ENCODE peak calls at places on chromosomes 6 and 20, in five cellular contexts. O is pancreas; Q is A549; N is K562; B is activated naive CD4-positive, alpha-beta T cell treated with anti-CD3 and anti-CD28 coated beads, Interleukin-2, amount 50 U/mL, for 72 hours. J is an unnamed sample.

GRCh38 chr6:7145269-7146078 is 37.7 kb downstream of the RREB1 start:
- ATAC-seq in B (no peak), N (no peak), O (peak; percentile 29), Q (no peak), J (no peak)

GRCh38 chr6:55069132-55069781 is 105.1 kb upstream of the HCRTR2 start:
- ATAC-seq in Q (no peak), N (no peak), O (peak; percentile 38), B (no peak), J (no peak)

GRCh38 chr20:58980711-58981563 is at the start of gene NELFCD:
- ATAC-seq in O (peak; percentile 95), Q (peak; percentile 95), N (peak; percentile 84), B (peak; percentile 92), J (peak; percentile 94)

GRCh38 chr6:138432063-138432356 is 28.0 kb downstream of the HEBP2 start:
- ATAC-seq in Q (no peak), O (no peak), B (no peak), N (no peak), J (no peak)

GRCh38 chr20:46683620-46683938 is 5.7 kb downstream of the TP53RK start:
- ATAC-seq in B (no peak), N (peak; percentile 2), Q (no peak), O (no peak), J (no peak)

GRCh38 chr6:125102901-125103300 is 50.7 kb upstream of the TPD52L1 start:
- ATAC-seq in Q (peak; percentile 77), N (no peak), B (no peak), O (no peak), J (peak; percentile 77)

GRCh38 chr6:87742106-87742505 is 40.1 kb upstream of the AKIRIN2 start:
- ATAC-seq in O (no peak), B (peak; percentile 78), N (peak; percentile 68), Q (no peak), J (no peak)

GRCh38 chr6:109760208-109760607 is 69.1 kb downstream of the FIG4 start:
- ATAC-seq in N (no peak), O (no peak), B (peak; percentile 47), Q (no peak), J (no peak)

GRCh38 chr20:37407573-37408002 is 61.6 kb downstream of the SRC start:
- ATAC-seq in Q (no peak), O (no peak), B (no peak), N (no peak), J (peak; percentile 14)

GRCh38 chr6:14453712-14454466 is 336.3 kb downstream of the CD83 start:
- ATAC-seq in N (peak; percentile 8), B (peak; percentile 21), Q (no peak), O (no peak), J (no peak)

GRCh38 chr6:129523814-129524213 is 186.2 kb downstream of the ARHGAP18 start:
- ATAC-seq in N (no peak), O (no peak), B (no peak), Q (no peak), J (no peak)

GRCh38 chr20:23637282-23638221 is at the start of gene CST3:
- ATAC-seq in N (peak; percentile 93), B (peak; percentile 50), Q (peak; percentile 93), O (peak; percentile 93), J (peak; percentile 83)

GRCh38 chr6:107646176-107646575 is 156.3 kb downstream of the SOBP start:
- ATAC-seq in N (no peak), B (no peak), Q (no peak), O (no peak), J (peak; percentile 88)

J was measured in gastroesophageal sphincter.